ENCODE peak calls at places on chromosomes 7 and 10, in five cellular contexts. M is sigmoid colon, A is testis, F is spleen, E is WERI-Rb-1. G is an unnamed sample. For H3K27me3, the result is how much of the 10 kb centered on the place peaks cover.

GRCh38 chr7:56287429-56288138 is 171.4 kb upstream of the NUPR2 start:
- DNase-seq in M (no peak), A (peak), F (peak), E (peak), G (no peak)

GRCh38 chr10:79340646-79341244 is 6.5 kb upstream of the PPIF start:
- DNase-seq in M (no peak), A (no peak), F (no peak), E (no peak), G (no peak)

GRCh38 chr10:124381011-124381591 is 37.6 kb downstream of the OAT start:
- DNase-seq in M (peak), A (no peak), F (no peak), E (no peak), G (peak)

GRCh38 chr7:25391295-25391861 is 163.1 kb upstream of the NPVF start:
- DNase-seq in M (no peak), A (no peak), F (no peak), E (no peak), G (no peak)

GRCh38 chr7:47337021-47337492 is 244.9 kb downstream of the TNS3 start:
- DNase-seq in M (no peak), A (no peak), F (no peak), E (no peak), G (no peak)

GRCh38 chr7:127064-127598 is 65.2 kb upstream of the FAM20C start:
- DNase-seq in M (peak), A (no peak), F (no peak), E (no peak), G (no peak)

GRCh38 chr10:101529207-101529606 is 58.9 kb downstream of the POLL start:
- DNase-seq in M (no peak), A (no peak), F (no peak), E (no peak), G (no peak)

GRCh38 chr7:29146082-29146706 is at the start of gene CPVL:
- DNase-seq in M (peak), A (peak), F (peak), E (no peak), G (peak)

GRCh38 chr7:135200824-135201331 is 10.4 kb downstream of the WDR91 start:
- DNase-seq in M (no peak), A (no peak), F (no peak), E (no peak), G (no peak)

DNA sequence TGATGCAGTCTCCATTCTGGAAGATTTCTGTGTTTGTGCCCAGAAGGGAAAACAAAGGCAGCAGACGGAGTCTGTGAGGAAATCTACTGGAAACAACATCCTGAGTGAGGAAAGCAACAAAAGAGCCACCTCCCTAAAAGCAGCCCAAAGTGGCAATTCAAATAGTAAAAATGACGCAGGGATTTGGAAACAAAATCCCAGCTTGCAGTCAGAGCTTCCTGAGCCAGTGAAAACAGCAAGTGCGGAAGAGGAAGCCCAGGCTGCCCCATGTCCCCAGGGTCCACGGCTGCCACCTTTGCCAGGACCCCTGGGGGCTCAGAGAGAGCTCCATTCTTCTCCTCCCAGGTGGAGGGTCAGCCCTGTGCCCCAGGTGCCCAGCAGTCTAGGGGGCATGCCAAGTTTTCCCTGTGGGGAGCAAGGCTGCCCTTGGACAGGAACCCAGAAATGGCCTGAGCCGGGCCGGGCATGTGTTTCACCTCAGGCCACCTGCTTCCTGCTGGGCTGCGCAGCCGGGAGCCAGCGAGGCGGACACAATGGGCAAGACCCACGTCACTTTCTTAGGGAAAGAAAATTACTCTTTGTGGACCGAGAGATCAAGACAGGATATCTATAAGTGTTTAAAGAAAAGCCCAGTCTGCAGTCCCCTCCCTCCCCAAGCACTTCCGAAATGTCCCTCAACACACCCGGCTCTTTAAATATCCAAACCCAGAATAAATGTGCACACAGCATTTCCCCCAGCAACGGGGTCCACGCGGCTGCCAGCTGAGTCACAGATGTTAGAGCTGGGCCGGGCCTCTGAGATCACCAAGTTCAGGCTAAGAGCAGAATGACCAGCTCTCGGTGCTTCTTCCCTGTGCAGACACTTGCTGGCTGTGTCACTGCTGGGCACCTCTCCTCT is 231.1 kb downstream of the ARHGAP12 start:
- DNase-seq in M (peak), A (peak), F (peak), E (no peak), G (no peak)
- H3K4me3 ChIP-seq in M (no peak), A (no peak), F (no peak), E (no peak), G (no peak)

DNA sequence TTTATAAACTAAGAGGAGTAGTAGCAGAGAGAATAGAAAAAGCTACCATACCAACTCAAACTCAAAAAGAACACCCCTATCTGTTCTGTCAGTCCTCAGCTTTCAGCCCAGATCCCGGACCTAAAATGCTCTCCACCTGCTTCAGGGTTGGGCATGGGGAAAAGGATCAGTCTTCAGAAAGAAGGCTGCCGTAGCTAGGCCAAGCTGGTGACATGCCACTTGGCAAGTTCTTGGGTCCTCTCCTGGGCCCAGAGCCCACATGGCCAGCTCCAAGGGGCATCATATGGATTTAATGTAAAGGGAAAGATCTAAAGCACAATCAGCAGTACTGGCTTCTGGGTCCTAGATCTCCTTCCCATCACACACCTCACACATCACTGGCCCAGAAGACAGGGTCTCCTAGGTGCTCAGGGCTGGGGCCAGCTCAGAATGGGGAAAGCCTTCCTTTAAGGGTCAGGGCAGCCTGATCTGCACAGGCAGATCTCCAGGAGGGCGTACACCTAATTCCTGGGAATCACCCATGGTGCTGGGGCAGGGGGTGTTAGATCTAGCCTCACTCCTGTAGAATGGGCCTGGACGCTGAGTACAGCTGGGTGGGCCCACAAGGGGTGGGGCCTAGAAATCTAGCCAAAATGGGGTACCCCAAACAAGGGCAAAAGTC is 2.5 kb downstream of the VAX1 start:
- DNase-seq in M (no peak), A (no peak), F (no peak), E (no peak), G (peak)
- H3K27me3 ChIP-seq in M (half or more), A (under half), F (half or more), E (under half), G (half or more)

GRCh38 chr10:129800-130199 is 5.5 kb upstream of the ZMYND11 start:
- DNase-seq in M (no peak), A (no peak), F (no peak), E (no peak), G (no peak)

GRCh38 chr10:132961-133898 is 2.0 kb upstream of the ZMYND11 start:
- DNase-seq in M (no peak), A (no peak), F (no peak), E (no peak), G (no peak)

GRCh38 chr10:124874-125273 is 10.4 kb upstream of the ZMYND11 start:
- DNase-seq in M (no peak), A (no peak), F (no peak), E (no peak), G (no peak)

GRCh38 chr10:127612-128432 is 7.4 kb upstream of the ZMYND11 start:
- DNase-seq in M (no peak), A (no peak), F (no peak), E (no peak), G (no peak)
- H3K4me3 ChIP-seq in M (no peak), A (no peak), F (no peak), E (no peak), G (no peak)

GRCh38 chr10:122044045-122044661 is 55.2 kb downstream of the TACC2 start:
- DNase-seq in M (peak), A (no peak), F (peak), E (peak), G (peak)
- H3K27me3 ChIP-seq in M (under half), A (under half), F (under half), E (under half), G (under half)

GRCh38 chr10:132452216-132452650 is 55.2 kb downstream of the PWWP2B start:
- DNase-seq in M (no peak), A (no peak), F (peak), E (no peak), G (peak)
- H3K4me3 ChIP-seq in M (no peak), A (no peak), F (no peak), E (no peak), G (no peak)

GRCh38 chr7:130145424-130146106 is 59.6 kb downstream of the TMEM209 start:
- DNase-seq in M (no peak), A (no peak), F (peak), E (no peak), G (no peak)

GRCh38 chr7:130143334-130143732 is 61.9 kb downstream of the TMEM209 start:
- DNase-seq in M (no peak), A (no peak), F (no peak), E (no peak), G (no peak)

GRCh38 chr7:130143986-130144618 is 61.1 kb downstream of the TMEM209 start:
- DNase-seq in M (no peak), A (no peak), F (peak), E (no peak), G (peak)

GRCh38 chr7:130142654-130143333 is 62.4 kb downstream of the TMEM209 start:
- DNase-seq in M (no peak), A (no peak), F (peak), E (no peak), G (no peak)

DNA sequence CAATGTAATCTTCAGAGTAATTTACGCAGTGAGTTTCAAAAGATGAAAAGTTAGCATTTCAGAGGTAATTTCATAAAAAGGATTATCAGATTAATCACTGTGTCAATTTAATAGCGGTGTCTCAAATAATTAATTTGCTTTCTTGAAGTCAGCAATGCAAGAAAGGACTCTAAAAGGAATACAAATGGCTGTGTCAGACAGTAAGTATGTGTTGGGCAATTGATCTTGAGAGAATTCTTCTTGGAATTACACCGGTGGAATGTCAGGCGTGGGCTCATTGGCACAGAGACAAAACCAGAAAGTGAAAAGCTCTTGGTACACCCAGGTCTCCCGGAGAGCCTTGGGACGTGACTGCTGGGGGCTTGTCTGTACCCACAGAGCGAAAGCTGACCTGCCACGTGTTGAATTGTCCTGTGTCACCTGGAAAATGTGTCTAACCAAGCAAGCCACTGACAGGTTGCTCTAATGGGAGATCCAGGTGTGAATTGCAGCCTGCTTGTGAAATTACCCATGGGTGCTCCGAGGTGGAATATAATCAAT is 60.5 kb downstream of the TMEM209 start:
- DNase-seq in M (no peak), A (no peak), F (peak), E (no peak), G (no peak)
- H3K27me3 ChIP-seq in M (under half), A (under half), F (under half), E (under half), G (under half)

GRCh38 chr10:105023706-105024105 is 382.6 kb downstream of the SORCS3 start:
- DNase-seq in M (no peak), A (no peak), F (no peak), E (no peak), G (no peak)
- H3K4me3 ChIP-seq in M (no peak), A (no peak), F (no peak), E (no peak), G (no peak)

GRCh38 chr10:73799899-73800559 is 11.4 kb downstream of the NDST2 start:
- DNase-seq in M (no peak), A (no peak), F (no peak), E (no peak), G (no peak)
- H3K27me3 ChIP-seq in M (under half), A (under half), F (under half), E (under half), G (under half)

DNA sequence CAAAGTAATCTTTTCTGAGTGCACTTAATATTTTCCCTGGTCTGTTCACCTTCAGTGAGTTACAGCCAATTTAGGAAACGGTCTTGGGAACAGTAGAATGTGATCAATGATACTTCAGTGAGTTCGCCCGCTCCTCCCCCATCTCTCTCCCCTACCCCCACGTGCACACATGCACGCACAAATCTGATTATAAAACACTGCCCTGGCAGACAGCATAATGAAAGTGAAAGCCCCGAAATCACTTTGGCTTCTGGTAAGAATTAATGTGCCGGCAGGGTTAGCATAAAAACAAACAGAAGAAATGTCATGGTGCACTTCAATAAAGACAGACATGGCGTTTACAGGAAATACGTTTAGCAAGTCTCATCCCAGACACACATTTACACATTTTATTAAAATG is 201.4 kb upstream of the CDCA7L start:
- DNase-seq in M (no peak), A (peak), F (no peak), E (peak), G (no peak)
- H3K4me3 ChIP-seq in M (peak), A (no peak), F (no peak), E (peak), G (no peak)

G was measured in H7.